ENCODE peak calls at places on chromosomes 6 and 20, in eight cellular contexts. A is transverse colon, E is A549, H is K562, I is GM12892, X is IMR-90, T is body of pancreas, V is stomach. Y is an unnamed sample.

GRCh38 chr20:25532015-25532751 is 53.1 kb downstream of the NINL start:
- DNase-seq in A (no peak), E (no peak), H (no peak), I (no peak), X (no peak), T (no peak), V (no peak), Y (no peak)

GRCh38 chr6:121647905-121648304 is 212.5 kb downstream of the GJA1 start:
- DNase-seq in A (no peak), E (no peak), H (no peak), I (no peak), X (peak; percentile 78), T (no peak), V (no peak), Y (no peak)

GRCh38 chr6:1636971-1637871 is 27.5 kb downstream of the FOXC1 start:
- DNase-seq in A (no peak), E (no peak), H (no peak), I (no peak), X (peak; percentile 60), T (no peak), V (peak; percentile 60), Y (no peak)

GRCh38 chr6:49915035-49915434 is 48.7 kb upstream of the CRISP1 start:
- DNase-seq in A (no peak), E (no peak), H (no peak), I (no peak), X (no peak), T (no peak), V (no peak), Y (no peak)

GRCh38 chr6:13012271-13012670 is 295.7 kb downstream of the PHACTR1 start:
- DNase-seq in A (no peak), E (no peak), H (no peak), I (no peak), X (no peak), T (peak; percentile 52), V (no peak), Y (no peak)

GRCh38 chr6:52249078-52249477 is 4.8 kb upstream of the IL17F start:
- DNase-seq in A (no peak), E (no peak), H (no peak), I (no peak), X (no peak), T (no peak), V (no peak), Y (no peak)

GRCh38 chr6:139129284-139129683 is 5.6 kb upstream of the HECA start:
- DNase-seq in A (no peak), E (no peak), H (no peak), I (no peak), X (peak; percentile 39), T (no peak), V (no peak), Y (no peak)

GRCh38 chr20:45890077-45890996 is 671 bp downstream of the NEURL2 start:
- DNase-seq in A (peak; percentile 85), E (peak; percentile 35), H (no peak), I (no peak), X (peak; percentile 78), T (peak; percentile 82), V (peak; percentile 83), Y (no peak)

GRCh38 chr6:99613398-99613704 is 6.7 kb downstream of the PRDM13 start:
- DNase-seq in A (peak; percentile 38), E (peak; percentile 31), H (no peak), I (peak; percentile 46), X (peak; percentile 18), T (no peak), V (no peak), Y (no peak)

DNA sequence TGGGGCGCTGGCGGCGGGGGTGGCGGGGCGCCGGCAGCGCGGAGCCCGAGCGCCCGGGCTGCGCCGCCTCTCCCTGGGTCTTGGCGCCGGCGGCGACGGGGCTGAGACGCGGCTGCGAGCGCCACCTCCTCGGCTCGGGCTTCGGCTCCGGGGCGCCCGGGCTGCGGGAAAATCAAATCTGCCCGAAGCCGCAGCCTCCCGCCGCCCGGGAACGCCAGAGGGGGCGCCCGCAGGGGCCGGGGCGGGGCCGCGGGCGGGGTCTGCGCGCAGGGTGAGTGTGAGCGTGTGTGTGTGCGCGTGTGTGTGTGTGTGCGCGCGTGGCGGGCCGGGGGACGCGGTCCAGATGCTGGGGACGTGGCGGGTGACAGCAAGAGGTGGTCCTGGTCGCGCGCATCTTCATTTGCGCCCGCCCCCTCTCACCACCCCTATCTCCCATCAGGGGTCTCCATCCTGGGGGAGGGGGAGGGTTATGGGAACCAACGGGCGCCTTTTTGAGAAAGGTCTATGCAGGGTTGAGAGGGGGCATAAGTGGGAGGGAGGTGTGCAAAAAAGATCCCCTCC is 655 bp upstream of the CPNE5 start:
- DNase-seq in A (no peak), E (peak; percentile 15), H (peak; percentile 89), I (peak; percentile 51), X (no peak), T (peak; percentile 23), V (peak; percentile 30), Y (no peak)
- TF ChIP-seq POLR2A in A (no peak), E (no peak), H (no peak), I (no peak), X (no peak), T (no peak), V (no peak), Y (no peak)

GRCh38 chr6:15510536-15511247 is 152.1 kb downstream of the DTNBP1 start:
- DNase-seq in A (no peak), E (no peak), H (no peak), I (no peak), X (no peak), T (no peak), V (no peak), Y (no peak)
- TF ChIP-seq POLR2A in A (no peak), E (no peak), H (no peak), I (no peak), X (no peak), T (no peak), V (no peak), Y (no peak)

GRCh38 chr6:43368517-43369160 is 808 bp downstream of the ZNF318 start:
- DNase-seq in A (peak; percentile 50), E (peak; percentile 31), H (peak; percentile 56), I (no peak), X (peak; percentile 37), T (peak; percentile 45), V (peak; percentile 37), Y (peak; percentile 61)

GRCh38 chr6:43367245-43367984 is 2.0 kb downstream of the ZNF318 start:
- DNase-seq in A (no peak), E (no peak), H (no peak), I (no peak), X (peak; percentile 2), T (no peak), V (no peak), Y (no peak)

GRCh38 chr6:43373252-43373875 is 3.9 kb upstream of the ZNF318 start:
- DNase-seq in A (no peak), E (no peak), H (no peak), I (no peak), X (no peak), T (no peak), V (no peak), Y (no peak)

GRCh38 chr6:43369174-43370002 is at the start of gene ZNF318:
- DNase-seq in A (peak; percentile 97), E (peak; percentile 70), H (peak; percentile 98), I (peak; percentile 81), X (peak; percentile 96), T (peak; percentile 95), V (peak; percentile 96), Y (peak; percentile 91)
- TF ChIP-seq POLR2A in A (peak; percentile 42), E (peak; percentile 52), H (peak; percentile 78), I (peak; percentile 59), X (peak; percentile 55), T (no peak), V (no peak), Y (peak; percentile 75)

DNA sequence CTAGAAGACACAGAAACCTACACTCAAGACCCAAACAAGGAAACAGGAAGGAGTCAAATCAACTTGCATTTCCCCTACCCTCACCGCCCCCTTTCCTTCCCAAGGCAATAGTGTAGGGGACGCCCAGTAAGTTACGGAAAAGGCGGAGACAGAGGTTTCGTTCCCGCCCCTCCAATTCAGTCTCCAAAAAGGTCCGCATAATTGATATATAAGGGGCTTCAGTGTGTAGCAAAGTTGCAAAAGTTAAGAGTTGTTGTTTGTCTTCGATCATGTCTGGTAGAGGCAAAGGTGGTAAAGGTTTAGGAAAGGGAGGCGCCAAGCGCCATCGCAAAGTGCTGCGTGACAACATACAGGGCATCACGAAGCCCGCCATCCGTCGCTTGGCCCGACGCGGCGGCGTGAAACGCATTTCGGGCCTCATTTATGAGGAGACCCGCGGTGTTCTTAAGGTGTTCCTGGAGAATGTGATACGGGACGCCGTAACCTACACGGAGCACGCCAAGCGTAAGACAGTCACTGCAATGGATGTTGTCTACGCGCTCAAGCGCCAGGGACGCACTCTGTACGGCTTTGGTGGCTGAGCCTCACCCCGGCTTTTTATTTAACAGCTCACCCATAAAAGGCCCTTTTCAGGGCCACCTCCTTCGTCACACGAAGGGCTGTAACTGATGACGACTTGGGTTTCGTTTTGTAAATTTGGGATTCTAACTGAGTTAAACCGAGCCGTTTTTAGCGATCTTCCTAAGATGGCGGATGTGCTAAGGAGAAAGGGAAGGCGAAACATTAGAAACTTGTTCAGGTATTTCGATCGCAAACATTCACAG is 124.6 kb upstream of the BTN3A2 start:
- DNase-seq in A (peak; percentile 50), E (no peak), H (no peak), I (no peak), X (peak; percentile 93), T (no peak), V (peak; percentile 35), Y (no peak)
- TF ChIP-seq POLR2A in A (peak; percentile 92), E (no peak), H (no peak), I (peak; percentile 91), X (peak; percentile 94), T (no peak), V (no peak), Y (no peak)

DNA sequence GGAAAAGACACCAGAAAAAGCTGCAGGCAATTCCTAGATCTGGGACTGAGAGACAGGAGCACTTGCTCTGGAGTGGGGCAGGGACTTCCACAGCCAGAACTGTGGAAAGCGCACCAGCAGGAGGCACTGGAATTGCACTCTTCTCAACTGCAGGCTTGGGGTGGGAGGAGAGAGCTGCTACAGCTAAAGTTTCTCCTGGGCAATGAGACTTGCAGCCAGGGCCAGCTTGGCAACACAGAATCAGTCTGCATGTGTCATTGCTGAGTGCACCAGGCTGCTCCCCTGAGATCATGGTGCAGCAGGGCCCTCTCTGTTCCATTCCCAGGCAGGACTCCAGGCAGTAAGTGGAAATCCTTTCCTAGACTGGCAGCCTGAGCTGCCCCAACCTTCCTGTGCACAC is 145.8 kb downstream of the INSM1 start:
- DNase-seq in A (no peak), E (no peak), H (no peak), I (no peak), X (no peak), T (no peak), V (no peak), Y (no peak)
- TF ChIP-seq POLR2A in A (no peak), E (no peak), H (no peak), I (no peak), X (no peak), T (no peak), V (no peak), Y (no peak)

Y was measured in H54.